ENCODE peak calls at places on chromosome 15, in five cellular contexts. X is ovary, Y is GM12865, M is IMR-90, W is pancreas. U is an unnamed sample.

GRCh38 chr15:45157056-45157455 is 27.3 kb downstream of the DUOX1 start:
- DNase-seq in X (no peak), Y (no peak), M (peak), W (no peak), U (no peak)

GRCh38 chr15:91522609-91523332 is 330.7 kb upstream of the SLCO3A1 start:
- DNase-seq in X (no peak), Y (no peak), M (peak), W (no peak), U (no peak)

GRCh38 chr15:74889390-74889881 is 406 bp upstream of the MPI start:
- DNase-seq in X (peak), Y (no peak), M (peak), W (peak), U (peak)

GRCh38 chr15:88467073-88467934 is at the start of the genes MRPL46 and MRPS11:
- DNase-seq in X (peak), Y (peak), M (peak), W (peak), U (peak)

GRCh38 chr15:94445529-94446160 is 214.3 kb downstream of the MCTP2 start:
- DNase-seq in X (no peak), Y (no peak), M (no peak), W (no peak), U (no peak)

GRCh38 chr15:34780725-34781124 is 14.6 kb downstream of the ACTC1 start:
- DNase-seq in X (no peak), Y (no peak), M (no peak), W (no peak), U (no peak)

GRCh38 chr15:31128919-31129768 is 27.6 kb upstream of the TRPM1 start:
- DNase-seq in X (peak), Y (peak), M (peak), W (peak), U (peak)

GRCh38 chr15:41483519-41483918 is 10.2 kb upstream of the ITPKA start:
- DNase-seq in X (no peak), Y (no peak), M (no peak), W (no peak), U (no peak)

GRCh38 chr15:48427960-48428547 is 96.8 kb downstream of the DUT start:
- DNase-seq in X (no peak), Y (no peak), M (peak), W (no peak), U (no peak)

GRCh38 chr15:37007301-37007700 is 93.0 kb downstream of the MEIS2 start:
- DNase-seq in X (no peak), Y (no peak), M (no peak), W (no peak), U (no peak)

GRCh38 chr15:26590673-26591072 is 182.2 kb downstream of the GABRB3 start:
- DNase-seq in X (no peak), Y (no peak), M (no peak), W (no peak), U (no peak)

GRCh38 chr15:35078221-35078915 is 6.7 kb downstream of the NANOGP8 start:
- DNase-seq in X (no peak), Y (peak), M (peak), W (no peak), U (no peak)

GRCh38 chr15:79858469-79858868 is 38.3 kb downstream of the MTHFS start:
- DNase-seq in X (no peak), Y (no peak), M (no peak), W (no peak), U (no peak)

GRCh38 chr15:58392141-58392540 is 39.6 kb upstream of the LIPC start:
- DNase-seq in X (no peak), Y (no peak), M (no peak), W (no peak), U (no peak)

GRCh38 chr15:25863968-25864580 is 947 bp upstream of the ATP10A start:
- DNase-seq in X (no peak), Y (no peak), M (no peak), W (no peak), U (no peak)

GRCh38 chr15:59892995-59893394 is 111.1 kb upstream of the FOXB1 start:
- DNase-seq in X (no peak), Y (no peak), M (peak), W (no peak), U (no peak)

GRCh38 chr15:71170163-71170562 is 54.9 kb downstream of the THSD4 start:
- DNase-seq in X (no peak), Y (no peak), M (no peak), W (no peak), U (no peak)

GRCh38 chr15:85407421-85408269 is 27.2 kb downstream of the AKAP13 start:
- DNase-seq in X (no peak), Y (peak), M (peak), W (peak), U (no peak)

GRCh38 chr15:89652131-89652530 is 3.1 kb downstream of the KIF7 start:
- DNase-seq in X (no peak), Y (no peak), M (no peak), W (no peak), U (no peak)

GRCh38 chr15:89647191-89647851 is 7.9 kb downstream of the KIF7 start:
- DNase-seq in X (peak), Y (peak), M (peak), W (peak), U (peak)

GRCh38 chr15:89648106-89649012 is 6.9 kb downstream of the KIF7 start:
- DNase-seq in X (no peak), Y (no peak), M (no peak), W (no peak), U (no peak)

GRCh38 chr15:89649013-89649625 is 6.1 kb downstream of the KIF7 start:
- DNase-seq in X (no peak), Y (no peak), M (no peak), W (no peak), U (no peak)

DNA sequence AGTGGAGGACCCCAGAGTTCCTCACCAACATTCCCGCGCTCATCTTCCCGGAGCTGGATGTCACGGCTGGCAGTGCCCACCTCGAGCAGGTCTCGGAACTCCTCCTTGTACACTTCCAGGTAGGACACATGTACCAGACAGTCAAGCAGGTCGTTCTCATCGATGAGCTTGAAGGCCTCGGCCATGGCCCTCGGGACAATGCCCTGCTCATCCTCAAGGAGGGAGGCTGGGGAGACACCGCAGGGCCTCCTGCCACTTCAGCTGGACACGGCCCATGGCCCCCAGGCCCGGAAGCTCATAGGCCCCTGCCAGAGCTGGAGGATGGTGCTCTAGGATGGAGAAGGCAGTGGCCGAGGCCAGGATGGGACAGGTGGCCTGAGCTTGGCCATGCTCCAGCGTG is 5.6 kb downstream of the KIF7 start:
- DNase-seq in X (no peak), Y (no peak), M (no peak), W (no peak), U (no peak)
- TF ChIP-seq CTCF in X (no peak), Y (no peak), M (no peak), W (no peak), U (no peak)

DNA sequence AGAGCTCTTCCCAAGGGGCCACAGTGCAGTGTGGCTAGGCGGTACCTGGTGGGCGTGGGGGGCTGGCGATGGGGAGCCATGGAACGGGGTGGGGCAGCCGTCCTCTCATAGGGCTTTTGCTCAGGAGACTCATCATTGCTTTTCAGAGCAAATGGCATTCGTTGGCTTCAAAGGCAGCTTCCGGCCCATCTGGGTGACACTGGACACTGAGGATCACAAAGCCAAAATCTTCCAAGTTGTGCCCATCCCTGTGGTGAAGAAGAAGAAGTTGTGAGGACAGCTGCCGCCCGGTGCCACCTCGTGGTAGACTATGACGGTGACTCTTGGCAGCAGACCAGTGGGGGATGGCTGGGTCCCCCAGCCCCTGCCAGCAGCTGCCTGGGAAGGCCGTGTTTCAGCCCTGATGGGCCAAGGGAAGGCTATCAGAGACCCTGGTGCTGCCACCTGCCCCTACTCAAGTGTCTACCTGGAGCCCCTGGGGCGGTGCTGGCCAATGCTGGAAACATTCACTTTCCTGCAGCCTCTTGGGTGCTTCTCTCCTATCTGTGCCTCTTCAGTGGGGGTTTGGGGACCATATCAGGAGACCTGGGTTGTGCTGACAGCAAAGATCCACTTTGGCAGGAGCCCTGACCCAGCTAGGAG is 40.8 kb downstream of the MESD start:
- DNase-seq in X (no peak), Y (no peak), M (no peak), W (no peak), U (no peak)
- TF ChIP-seq CTCF in X (no peak), Y (no peak), M (no peak), W (no peak), U (no peak)

GRCh38 chr15:98071786-98072185 is 111.3 kb downstream of the ARRDC4 start:
- DNase-seq in X (no peak), Y (no peak), M (no peak), W (no peak), U (no peak)

GRCh38 chr15:98077186-98077585 is 116.7 kb downstream of the ARRDC4 start:
- DNase-seq in X (no peak), Y (no peak), M (no peak), W (no peak), U (no peak)

GRCh38 chr15:98070132-98070531 is 109.6 kb downstream of the ARRDC4 start:
- DNase-seq in X (no peak), Y (no peak), M (no peak), W (no peak), U (no peak)

GRCh38 chr15:98076021-98076816 is 115.7 kb downstream of the ARRDC4 start:
- DNase-seq in X (no peak), Y (no peak), M (no peak), W (no peak), U (peak)

DNA sequence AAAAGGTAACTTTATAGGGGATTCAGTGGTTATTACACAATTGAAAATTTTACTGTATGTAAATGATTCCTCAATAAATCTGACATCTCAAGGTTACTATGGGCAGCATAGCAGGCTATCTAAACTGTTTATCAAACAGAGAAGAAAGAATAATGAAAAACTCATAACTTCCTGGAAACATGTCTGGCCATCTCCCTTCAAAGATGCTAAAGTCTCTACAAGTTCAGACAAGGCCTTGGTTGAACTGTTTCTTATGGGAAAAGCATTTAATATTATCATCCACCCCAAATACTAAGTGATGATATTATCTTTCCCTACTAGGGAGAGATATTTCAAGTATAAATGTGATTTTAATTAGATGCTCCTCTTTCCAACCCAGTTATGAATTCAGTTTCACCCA is 114.9 kb downstream of the ARRDC4 start:
- DNase-seq in X (no peak), Y (no peak), M (no peak), W (no peak), U (no peak)
- TF ChIP-seq CTCF in X (no peak), Y (no peak), M (no peak), W (no peak), U (no peak)

GRCh38 chr15:24678485-24678884 is 2.9 kb downstream of the NPAP1 start:
- DNase-seq in X (no peak), Y (no peak), M (no peak), W (no peak), U (no peak)
- TF ChIP-seq CTCF in X (no peak), Y (no peak), M (no peak), W (no peak), U (no peak)

GRCh38 chr15:28961391-28961790 is 75.6 kb downstream of the APBA2 start:
- DNase-seq in X (no peak), Y (no peak), M (no peak), W (no peak), U (no peak)
- TF ChIP-seq CTCF in X (no peak), Y (no peak), M (no peak), W (no peak), U (no peak)